ENCODE peak calls at places on chromosomes 12 and 14, in four cellular contexts. Y is WTC11, N is HepG2, O is GM12878. Z is an unnamed sample.

GRCh38 chr12:38543151-38543550 is 226.6 kb downstream of the ALG10B start:
- DNase-seq in N (no peak), Y (no peak), O (no peak), Z (no peak)

GRCh38 chr14:55099741-55100140 is 29.3 kb upstream of the LGALS3 start:
- DNase-seq in Y (no peak), N (no peak), O (no peak), Z (no peak)

GRCh38 chr14:72947366-72948160 is 21.3 kb downstream of the DCAF4 start:
- DNase-seq in Y (no peak), O (no peak), N (no peak), Z (no peak)

GRCh38 chr12:96902076-96902475 is 5.0 kb upstream of the NEDD1 start:
- DNase-seq in Y (no peak), O (no peak), N (no peak), Z (no peak)

GRCh38 chr14:22544406-22544805 is 44.6 kb downstream of the DAD1 start:
- DNase-seq in N (no peak), Y (no peak), O (no peak), Z (no peak)

GRCh38 chr14:90767899-90768298 is 48.3 kb downstream of the TTC7B start:
- DNase-seq in O (no peak), N (no peak), Y (no peak), Z (no peak)

GRCh38 chr14:92122351-92122677 is 545 bp downstream of the CPSF2 start:
- DNase-seq in N (peak), Y (no peak), O (no peak), Z (peak)

GRCh38 chr14:65255583-65256443 is 153.5 kb upstream of the MAX start:
- DNase-seq in O (no peak), Y (peak), N (peak), Z (no peak)

GRCh38 chr12:58079806-58080205 is 138.4 kb downstream of the ATP23 start:
- DNase-seq in Y (no peak), N (no peak), O (no peak), Z (no peak)

GRCh38 chr14:69708586-69709169 is 58.3 kb upstream of the SRSF5 start:
- DNase-seq in O (no peak), N (peak), Y (peak), Z (no peak)

GRCh38 chr14:35403085-35403396 is 1.5 kb downstream of the NFKBIA start:
- DNase-seq in O (no peak), N (no peak), Y (no peak), Z (no peak)

GRCh38 chr14:31930493-31931225 is 146.4 kb upstream of the ARHGAP5 start:
- DNase-seq in O (no peak), Y (no peak), N (peak), Z (no peak)

GRCh38 chr12:111581434-111582132 is 17.5 kb downstream of the ATXN2 start:
- DNase-seq in O (no peak), N (no peak), Y (no peak), Z (no peak)

GRCh38 chr14:65226824-65227604 is 124.7 kb upstream of the MAX start:
- DNase-seq in O (no peak), N (peak), Y (no peak), Z (no peak)

GRCh38 chr12:120168337-120168736 is 26.2 kb downstream of the GCN1 start:
- DNase-seq in O (no peak), Y (no peak), N (no peak), Z (no peak)

GRCh38 chr12:55736076-55736475 is 6.8 kb upstream of the GDF11 start:
- DNase-seq in Y (no peak), N (no peak), O (no peak), Z (no peak)

GRCh38 chr14:40697221-40697620 is 909.5 kb upstream of the LRFN5 start:
- DNase-seq in N (no peak), O (no peak), Y (no peak), Z (no peak)

GRCh38 chr14:100048786-100049185 is 16.4 kb upstream of the EVL start:
- DNase-seq in N (no peak), O (no peak), Y (no peak), Z (no peak)

GRCh38 chr12:114823701-114824100 is 139.7 kb upstream of the TBX3 start:
- DNase-seq in Y (no peak), O (no peak), N (no peak), Z (no peak)

GRCh38 chr12:23757541-23757962 is 191.9 kb downstream of the SOX5 start:
- DNase-seq in N (peak), Y (no peak), O (no peak), Z (no peak)

GRCh38 chr12:72346331-72346944 is 74.3 kb downstream of the TRHDE start:
- DNase-seq in O (peak), Y (peak), N (peak), Z (peak)

GRCh38 chr14:22976620-22977433 is 5.5 kb downstream of the AJUBA start:
- DNase-seq in N (peak), Y (no peak), O (no peak), Z (no peak)

GRCh38 chr12:62761658-62762057 is 173.3 kb downstream of the PPM1H start:
- DNase-seq in O (no peak), N (no peak), Y (no peak), Z (no peak)

GRCh38 chr14:101008631-101009336 is 105.3 kb upstream of the RTL1 start:
- DNase-seq in Y (no peak), N (no peak), O (no peak), Z (no peak)

GRCh38 chr12:68893741-68894140 is 39.2 kb downstream of the CPM start:
- DNase-seq in N (no peak), O (no peak), Y (no peak), Z (no peak)

GRCh38 chr12:72465940-72466630 is 193.9 kb downstream of the TRHDE start:
- DNase-seq in Y (no peak), N (peak), O (no peak), Z (peak)

GRCh38 chr14:83838221-83838620 is 1691.7 kb upstream of the FLRT2 start:
- DNase-seq in N (no peak), Y (no peak), O (no peak), Z (no peak)

GRCh38 chr12:120783197-120783596 is 57.6 kb downstream of the ACADS start:
- DNase-seq in Y (no peak), O (no peak), N (peak), Z (no peak)

GRCh38 chr14:29930283-29930682 is 2.6 kb upstream of the PRKD1 start:
- DNase-seq in Y (no peak), N (no peak), O (no peak), Z (no peak)

GRCh38 chr14:72758420-72758819 is 135.5 kb downstream of the DPF3 start:
- DNase-seq in O (no peak), Y (peak), N (no peak), Z (no peak)

GRCh38 chr14:29521526-29522137 is 406.0 kb downstream of the PRKD1 start:
- DNase-seq in O (no peak), Y (peak), N (no peak), Z (no peak)

GRCh38 chr12:109810954-109811623 is 22.1 kb downstream of the TRPV4 start:
- DNase-seq in O (no peak), Y (no peak), N (no peak), Z (no peak)

GRCh38 chr12:12922191-12922616 is 29.8 kb downstream of the GPRC5D start:
- DNase-seq in O (no peak), Y (no peak), N (no peak), Z (no peak)

GRCh38 chr12:1807489-1807888 is 12.9 kb upstream of the LRTM2 start:
- DNase-seq in Y (no peak), N (no peak), O (no peak), Z (no peak)

GRCh38 chr12:45644521-45644920 is 85.0 kb upstream of the ARID2 start:
- DNase-seq in O (no peak), Y (no peak), N (no peak), Z (no peak)

GRCh38 chr14:65849558-65849957 is 437.0 kb downstream of the FUT8 start:
- DNase-seq in O (no peak), N (no peak), Y (no peak), Z (no peak)

GRCh38 chr12:128140551-128140950 is 126.4 kb upstream of the TMEM132C start:
- DNase-seq in O (no peak), N (no peak), Y (no peak), Z (no peak)

GRCh38 chr12:55891310-55891709 is 36.4 kb downstream of the PYM1 start:
- DNase-seq in O (no peak), Y (no peak), N (no peak), Z (no peak)

GRCh38 chr12:4268549-4269181 is 4.9 kb upstream of the CCND2 start:
- DNase-seq in Y (no peak), N (no peak), O (no peak), Z (peak)

GRCh38 chr12:63958876-63959275 is 114.4 kb downstream of the SRGAP1 start:
- DNase-seq in Y (no peak), O (no peak), N (no peak), Z (no peak)
- TF ChIP-seq NR2C2 in Y (no peak), O (no peak), N (no peak), Z (no peak)

DNA sequence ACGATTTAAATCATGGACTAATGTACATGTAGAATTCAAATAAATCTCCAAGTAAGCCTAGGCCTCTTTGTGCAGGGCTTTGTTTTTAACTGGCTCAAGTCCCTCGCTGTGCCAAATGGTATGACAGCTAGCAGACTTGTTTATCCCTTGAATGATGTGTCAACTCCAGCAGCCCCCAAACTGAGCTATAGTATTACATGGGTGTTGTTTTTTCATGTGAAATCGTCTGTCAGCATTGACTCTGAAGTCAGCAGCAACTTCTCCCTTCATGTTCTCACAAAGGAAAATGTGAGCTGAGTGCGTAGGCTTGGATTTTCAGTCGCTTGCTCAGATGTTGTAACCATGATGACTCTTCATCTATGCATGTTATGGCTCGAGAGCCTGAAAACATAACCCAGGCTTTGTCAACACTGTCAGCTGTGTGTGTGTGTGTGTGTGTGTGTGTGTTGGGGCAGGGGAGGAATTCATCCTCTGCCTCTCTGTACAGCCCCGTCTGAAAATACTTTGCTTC is 73.3 kb downstream of the PTHLH start:
- DNase-seq in O (no peak), N (peak), Y (no peak), Z (no peak)
- TF ChIP-seq NR2C2 in O (no peak), N (no peak), Y (no peak), Z (no peak)

GRCh38 chr12:78398750-78399149 is 465.8 kb upstream of the SYT1 start:
- DNase-seq in O (no peak), N (no peak), Y (no peak), Z (no peak)
- TF ChIP-seq NR2C2 in O (no peak), N (no peak), Y (no peak), Z (no peak)

GRCh38 chr12:50090391-50090790 is 5.2 kb downstream of the SMARCD1 start:
- DNase-seq in Y (no peak), N (no peak), O (no peak), Z (no peak)
- TF ChIP-seq NR2C2 in Y (no peak), N (no peak), O (no peak), Z (no peak)

DNA sequence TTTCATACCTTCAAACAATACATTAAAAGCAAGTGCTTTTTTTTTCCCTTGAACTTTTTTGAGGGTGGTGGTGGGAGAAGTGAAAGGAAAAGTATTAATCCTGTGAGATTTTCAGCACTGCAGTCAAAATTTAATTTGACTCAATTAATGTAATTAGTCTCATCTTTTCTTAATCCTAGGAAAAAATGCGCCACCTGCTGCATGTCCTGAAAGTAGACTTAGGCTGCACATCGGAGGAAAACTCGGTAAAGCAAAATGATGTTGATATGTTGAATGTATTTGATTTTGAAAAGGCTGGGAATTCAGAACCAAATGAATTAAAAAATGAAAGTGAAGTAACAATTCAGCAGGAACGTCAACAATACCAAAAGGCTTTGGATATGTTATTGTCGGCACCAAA is 52.2 kb downstream of the SPATA7 start:
- DNase-seq in N (no peak), O (no peak), Y (no peak), Z (peak)
- TF ChIP-seq NR2C2 in N (no peak), O (no peak), Y (no peak), Z (no peak)